ENCODE peak calls at places on chromosomes 6 and 20, in six cellular contexts. One of them, this sample, is unnamed.

GRCh38 chr20:52399352-52399751 is 207.8 kb upstream of the ZFP64 start:
- DNase-seq in iPS-NIHi11: no peak
- DNase-seq in ELF-1: no peak
- DNase-seq in naive thymus-derived CD8-positive, alpha-beta T cell: no peak
- DNase-seq in HS-27A: no peak
- DNase-seq in A673: no peak
- DNase-seq in this sample: no peak

GRCh38 chr6:38404355-38404754 is 235.4 kb downstream of the BTBD9 start:
- DNase-seq in ELF-1: no peak
- DNase-seq in iPS-NIHi11: no peak
- DNase-seq in A673: peak; percentile 50
- DNase-seq in HS-27A: no peak
- DNase-seq in naive thymus-derived CD8-positive, alpha-beta T cell: no peak
- DNase-seq in this sample: no peak

GRCh38 chr20:44489223-44489622 is 13.5 kb downstream of the TTPAL start:
- DNase-seq in iPS-NIHi11: no peak
- DNase-seq in ELF-1: no peak
- DNase-seq in HS-27A: no peak
- DNase-seq in A673: no peak
- DNase-seq in naive thymus-derived CD8-positive, alpha-beta T cell: no peak
- DNase-seq in this sample: no peak

GRCh38 chr20:51404297-51405060 is 138.0 kb downstream of the NFATC2 start:
- DNase-seq in iPS-NIHi11: no peak
- DNase-seq in HS-27A: no peak
- DNase-seq in naive thymus-derived CD8-positive, alpha-beta T cell: peak; percentile 7
- DNase-seq in A673: no peak
- DNase-seq in ELF-1: peak; percentile 74
- DNase-seq in this sample: no peak

GRCh38 chr20:62573856-62574611 is 68.3 kb upstream of the SLCO4A1 start:
- DNase-seq in iPS-NIHi11: no peak
- DNase-seq in HS-27A: no peak
- DNase-seq in A673: no peak
- DNase-seq in naive thymus-derived CD8-positive, alpha-beta T cell: no peak
- DNase-seq in ELF-1: no peak
- DNase-seq in this sample: no peak

GRCh38 chr6:132491303-132491702 is 21.6 kb downstream of the STX7 start:
- DNase-seq in A673: peak; percentile 61
- DNase-seq in iPS-NIHi11: peak; percentile 14
- DNase-seq in naive thymus-derived CD8-positive, alpha-beta T cell: no peak
- DNase-seq in HS-27A: no peak
- DNase-seq in ELF-1: no peak
- DNase-seq in this sample: no peak

GRCh38 chr6:151624481-151624880 is 130.7 kb downstream of the CCDC170 start:
- DNase-seq in ELF-1: no peak
- DNase-seq in HS-27A: no peak
- DNase-seq in iPS-NIHi11: no peak
- DNase-seq in A673: no peak
- DNase-seq in naive thymus-derived CD8-positive, alpha-beta T cell: no peak
- DNase-seq in this sample: no peak

GRCh38 chr20:62117658-62118057 is 4.6 kb upstream of the LSM14B start:
- DNase-seq in A673: no peak
- DNase-seq in iPS-NIHi11: no peak
- DNase-seq in ELF-1: no peak
- DNase-seq in naive thymus-derived CD8-positive, alpha-beta T cell: peak; percentile 78
- DNase-seq in HS-27A: no peak
- DNase-seq in this sample: peak; percentile 25

GRCh38 chr20:33249456-33249855 is 13.7 kb downstream of the BPIFA1 start:
- DNase-seq in HS-27A: no peak
- DNase-seq in ELF-1: no peak
- DNase-seq in A673: no peak
- DNase-seq in naive thymus-derived CD8-positive, alpha-beta T cell: no peak
- DNase-seq in iPS-NIHi11: no peak
- DNase-seq in this sample: no peak

GRCh38 chr6:44302856-44303255 is 10.3 kb downstream of the AARS2 start:
- DNase-seq in ELF-1: no peak
- DNase-seq in HS-27A: no peak
- DNase-seq in A673: no peak
- DNase-seq in naive thymus-derived CD8-positive, alpha-beta T cell: no peak
- DNase-seq in iPS-NIHi11: no peak
- DNase-seq in this sample: no peak

GRCh38 chr6:156720739-156721714 is 56.2 kb upstream of the ARID1B start:
- DNase-seq in naive thymus-derived CD8-positive, alpha-beta T cell: no peak
- DNase-seq in ELF-1: peak; percentile 79
- DNase-seq in HS-27A: no peak
- DNase-seq in A673: no peak
- DNase-seq in iPS-NIHi11: peak; percentile 44
- DNase-seq in this sample: no peak

GRCh38 chr20:7094438-7094997 is 327.0 kb downstream of the BMP2 start:
- DNase-seq in iPS-NIHi11: peak; percentile 46
- DNase-seq in A673: peak; percentile 65
- DNase-seq in ELF-1: peak; percentile 35
- DNase-seq in HS-27A: peak; percentile 26
- DNase-seq in naive thymus-derived CD8-positive, alpha-beta T cell: no peak
- DNase-seq in this sample: peak; percentile 19

GRCh38 chr6:22722913-22723312 is 153.5 kb downstream of the HDGFL1 start:
- DNase-seq in naive thymus-derived CD8-positive, alpha-beta T cell: no peak
- DNase-seq in iPS-NIHi11: no peak
- DNase-seq in A673: no peak
- DNase-seq in ELF-1: no peak
- DNase-seq in HS-27A: no peak
- DNase-seq in this sample: no peak

GRCh38 chr6:84768442-84769174 is 4.2 kb upstream of the TBX18 start:
- DNase-seq in HS-27A: no peak
- DNase-seq in naive thymus-derived CD8-positive, alpha-beta T cell: no peak
- DNase-seq in ELF-1: peak; percentile 37
- DNase-seq in iPS-NIHi11: peak; percentile 29
- DNase-seq in A673: peak; percentile 69
- DNase-seq in this sample: no peak

GRCh38 chr6:23654745-23655144 is 471.3 kb upstream of the NRSN1 start:
- DNase-seq in naive thymus-derived CD8-positive, alpha-beta T cell: no peak
- DNase-seq in iPS-NIHi11: no peak
- DNase-seq in HS-27A: no peak
- DNase-seq in ELF-1: no peak
- DNase-seq in A673: no peak
- DNase-seq in this sample: no peak

GRCh38 chr6:170075659-170076223 is 215.1 kb downstream of the DLL1 start:
- DNase-seq in ELF-1: no peak
- DNase-seq in iPS-NIHi11: peak; percentile 11
- DNase-seq in A673: no peak
- DNase-seq in naive thymus-derived CD8-positive, alpha-beta T cell: no peak
- DNase-seq in HS-27A: no peak
- DNase-seq in this sample: no peak

GRCh38 chr6:38436726-38437465 is 202.8 kb downstream of the BTBD9 start:
- DNase-seq in iPS-NIHi11: no peak
- DNase-seq in naive thymus-derived CD8-positive, alpha-beta T cell: no peak
- DNase-seq in ELF-1: no peak
- DNase-seq in A673: peak; percentile 6
- DNase-seq in HS-27A: no peak
- DNase-seq in this sample: no peak

GRCh38 chr6:55578537-55579363 is at the start of gene HMGCLL1:
- DNase-seq in iPS-NIHi11: peak; percentile 92
- DNase-seq in ELF-1: peak; percentile 79
- DNase-seq in HS-27A: no peak
- DNase-seq in naive thymus-derived CD8-positive, alpha-beta T cell: no peak
- DNase-seq in A673: peak; percentile 37
- DNase-seq in this sample: no peak

GRCh38 chr6:3848925-3849605 is at the start of gene FAM50B:
- DNase-seq in naive thymus-derived CD8-positive, alpha-beta T cell: peak; percentile 81
- DNase-seq in ELF-1: peak; percentile 97
- DNase-seq in HS-27A: no peak
- DNase-seq in A673: peak; percentile 91
- DNase-seq in iPS-NIHi11: peak; percentile 96
- DNase-seq in this sample: no peak

GRCh38 chr6:164207024-164207423 is 792.5 kb downstream of the QKI start:
- DNase-seq in naive thymus-derived CD8-positive, alpha-beta T cell: no peak
- DNase-seq in HS-27A: no peak
- DNase-seq in iPS-NIHi11: no peak
- DNase-seq in ELF-1: no peak
- DNase-seq in A673: no peak
- DNase-seq in this sample: no peak

GRCh38 chr6:169913096-169913615 is 161.7 kb downstream of the ERMARD start:
- DNase-seq in iPS-NIHi11: no peak
- DNase-seq in naive thymus-derived CD8-positive, alpha-beta T cell: no peak
- DNase-seq in ELF-1: no peak
- DNase-seq in HS-27A: no peak
- DNase-seq in A673: no peak
- DNase-seq in this sample: no peak

GRCh38 chr6:53119349-53119748 is 29.3 kb downstream of the GCM1 start:
- DNase-seq in HS-27A: no peak
- DNase-seq in ELF-1: no peak
- DNase-seq in iPS-NIHi11: no peak
- DNase-seq in A673: no peak
- DNase-seq in naive thymus-derived CD8-positive, alpha-beta T cell: no peak
- DNase-seq in this sample: no peak

GRCh38 chr6:125668071-125668470 is 81.4 kb upstream of the HEY2 start:
- DNase-seq in iPS-NIHi11: no peak
- DNase-seq in ELF-1: no peak
- DNase-seq in A673: no peak
- DNase-seq in HS-27A: no peak
- DNase-seq in naive thymus-derived CD8-positive, alpha-beta T cell: no peak
- DNase-seq in this sample: no peak

GRCh38 chr6:140601409-140601808 is 1227.0 kb upstream of the CITED2 start:
- DNase-seq in ELF-1: no peak
- DNase-seq in naive thymus-derived CD8-positive, alpha-beta T cell: no peak
- DNase-seq in HS-27A: no peak
- DNase-seq in A673: no peak
- DNase-seq in iPS-NIHi11: no peak
- DNase-seq in this sample: no peak

GRCh38 chr6:21887301-21888185 is 294.0 kb downstream of the SOX4 start:
- DNase-seq in HS-27A: no peak
- DNase-seq in iPS-NIHi11: no peak
- DNase-seq in naive thymus-derived CD8-positive, alpha-beta T cell: no peak
- DNase-seq in A673: no peak
- DNase-seq in ELF-1: no peak
- DNase-seq in this sample: no peak

GRCh38 chr20:2421247-2421646 is 40.5 kb downstream of the TGM6 start:
- DNase-seq in naive thymus-derived CD8-positive, alpha-beta T cell: no peak
- DNase-seq in ELF-1: no peak
- DNase-seq in HS-27A: no peak
- DNase-seq in iPS-NIHi11: no peak
- DNase-seq in A673: no peak
- DNase-seq in this sample: no peak

GRCh38 chr20:62928246-62928939 is 2.1 kb upstream of the DIDO1 start:
- DNase-seq in iPS-NIHi11: peak; percentile 46
- DNase-seq in HS-27A: no peak
- DNase-seq in naive thymus-derived CD8-positive, alpha-beta T cell: no peak
- DNase-seq in A673: no peak
- DNase-seq in ELF-1: peak; percentile 49
- DNase-seq in this sample: no peak

GRCh38 chr6:40900791-40901190 is 138.2 kb downstream of the UNC5CL start:
- DNase-seq in A673: no peak
- DNase-seq in iPS-NIHi11: no peak
- DNase-seq in HS-27A: no peak
- DNase-seq in naive thymus-derived CD8-positive, alpha-beta T cell: no peak
- DNase-seq in ELF-1: no peak
- DNase-seq in this sample: no peak

GRCh38 chr6:158561247-158561884 is 1.5 kb downstream of the TMEM181 start:
- DNase-seq in A673: no peak
- DNase-seq in ELF-1: peak; percentile 39
- DNase-seq in iPS-NIHi11: no peak
- DNase-seq in HS-27A: no peak
- DNase-seq in naive thymus-derived CD8-positive, alpha-beta T cell: no peak
- DNase-seq in this sample: no peak

GRCh38 chr6:33856655-33857054 is 52.9 kb upstream of the MLN start:
- DNase-seq in A673: no peak
- DNase-seq in naive thymus-derived CD8-positive, alpha-beta T cell: peak; percentile 26
- DNase-seq in HS-27A: no peak
- DNase-seq in iPS-NIHi11: no peak
- DNase-seq in ELF-1: no peak
- DNase-seq in this sample: peak; percentile 26

GRCh38 chr6:68252632-68253031 is 382.4 kb upstream of the ADGRB3 start:
- DNase-seq in HS-27A: no peak
- DNase-seq in iPS-NIHi11: no peak
- DNase-seq in naive thymus-derived CD8-positive, alpha-beta T cell: no peak
- DNase-seq in ELF-1: no peak
- DNase-seq in A673: no peak
- DNase-seq in this sample: peak; percentile 8

GRCh38 chr20:6703047-6703446 is 64.4 kb upstream of the BMP2 start:
- DNase-seq in iPS-NIHi11: no peak
- DNase-seq in A673: no peak
- DNase-seq in HS-27A: no peak
- DNase-seq in ELF-1: no peak
- DNase-seq in naive thymus-derived CD8-positive, alpha-beta T cell: no peak
- DNase-seq in this sample: no peak

GRCh38 chr6:85569323-85569722 is 24.3 kb downstream of the SNX14 start:
- DNase-seq in HS-27A: no peak
- DNase-seq in A673: peak; percentile 50
- DNase-seq in naive thymus-derived CD8-positive, alpha-beta T cell: no peak
- DNase-seq in iPS-NIHi11: no peak
- DNase-seq in ELF-1: no peak
- DNase-seq in this sample: no peak

GRCh38 chr6:90537723-90538407 is 49.0 kb downstream of the MAP3K7 start:
- DNase-seq in iPS-NIHi11: no peak
- DNase-seq in ELF-1: no peak
- DNase-seq in HS-27A: no peak
- DNase-seq in A673: peak; percentile 72
- DNase-seq in naive thymus-derived CD8-positive, alpha-beta T cell: no peak
- DNase-seq in this sample: peak; percentile 7

GRCh38 chr20:41166201-41167117 is 29.1 kb downstream of the PLCG1 start:
- DNase-seq in iPS-NIHi11: no peak
- DNase-seq in naive thymus-derived CD8-positive, alpha-beta T cell: no peak
- DNase-seq in ELF-1: no peak
- DNase-seq in HS-27A: no peak
- DNase-seq in A673: no peak
- DNase-seq in this sample: no peak

GRCh38 chr6:33633462-33634158 is 12.5 kb downstream of the ITPR3 start:
- DNase-seq in HS-27A: no peak
- DNase-seq in ELF-1: peak; percentile 72
- DNase-seq in A673: peak; percentile 67
- DNase-seq in naive thymus-derived CD8-positive, alpha-beta T cell: peak; percentile 35
- DNase-seq in iPS-NIHi11: peak; percentile 89
- DNase-seq in this sample: no peak

GRCh38 chr6:6875818-6876470 is 231.8 kb upstream of the RREB1 start:
- DNase-seq in ELF-1: no peak
- DNase-seq in HS-27A: no peak
- DNase-seq in iPS-NIHi11: no peak
- DNase-seq in naive thymus-derived CD8-positive, alpha-beta T cell: no peak
- DNase-seq in A673: peak; percentile 40
- DNase-seq in this sample: no peak

GRCh38 chr20:64041040-64041780 is 5.2 kb downstream of the C20orf204 start:
- DNase-seq in HS-27A: no peak
- DNase-seq in A673: no peak
- DNase-seq in iPS-NIHi11: no peak
- DNase-seq in naive thymus-derived CD8-positive, alpha-beta T cell: no peak
- DNase-seq in ELF-1: no peak
- DNase-seq in this sample: no peak

GRCh38 chr6:42041131-42042055 is 8.9 kb upstream of the TAF8 start:
- DNase-seq in iPS-NIHi11: no peak
- DNase-seq in ELF-1: no peak
- DNase-seq in naive thymus-derived CD8-positive, alpha-beta T cell: no peak
- DNase-seq in A673: no peak
- DNase-seq in HS-27A: no peak
- DNase-seq in this sample: no peak

GRCh38 chr6:85008311-85009015 is 244.1 kb upstream of the TBX18 start:
- DNase-seq in naive thymus-derived CD8-positive, alpha-beta T cell: no peak
- DNase-seq in iPS-NIHi11: no peak
- DNase-seq in ELF-1: no peak
- DNase-seq in HS-27A: peak; percentile 4
- DNase-seq in A673: peak; percentile 26
- DNase-seq in this sample: no peak